ENCODE peak calls at places on chromosomes 16 and 17, in five cellular contexts. L is memory B cell, G is Caki2, O is naive B cell, C is AG08396. X is an unnamed sample.

GRCh38 chr17:79422236-79422635 is 188.6 kb downstream of the RBFOX3 start:
- DNase-seq in L (no peak), G (no peak), O (no peak), C (no peak), X (no peak)

GRCh38 chr17:20173091-20173490 is 163.9 kb downstream of the SPECC1 start:
- DNase-seq in L (no peak), G (no peak), O (no peak), C (no peak), X (no peak)

GRCh38 chr17:70254735-70255460 is 85.6 kb downstream of the KCNJ2 start:
- DNase-seq in L (no peak), G (no peak), O (no peak), C (no peak), X (no peak)

GRCh38 chr17:50048146-50048720 is 7.7 kb upstream of the ITGA3 start:
- DNase-seq in L (no peak), G (no peak), O (no peak), C (no peak), X (peak)

GRCh38 chr17:53765609-53766008 is 57.1 kb upstream of the KIF2B start:
- DNase-seq in L (no peak), G (no peak), O (no peak), C (no peak), X (no peak)

GRCh38 chr16:4388275-4389021 is 16.8 kb downstream of the VASN start:
- DNase-seq in L (no peak), G (no peak), O (no peak), C (peak), X (no peak)

GRCh38 chr17:4532860-4533521 is 22.2 kb downstream of the MYBBP1A start:
- DNase-seq in L (no peak), G (no peak), O (no peak), C (no peak), X (no peak)

GRCh38 chr16:86231996-86232350 is 278.4 kb upstream of the FOXF1 start:
- DNase-seq in L (no peak), G (no peak), O (no peak), C (no peak), X (no peak)

GRCh38 chr17:17675416-17675815 is 5.8 kb upstream of the RAI1 start:
- DNase-seq in L (no peak), G (no peak), O (no peak), C (no peak), X (no peak)

GRCh38 chr16:4537376-4538066 is 1.1 kb downstream of the CDIP1 start:
- DNase-seq in L (no peak), G (no peak), O (peak), C (no peak), X (no peak)

GRCh38 chr16:31268033-31268365 is 8.2 kb downstream of the ITGAM start:
- DNase-seq in L (no peak), G (no peak), O (no peak), C (no peak), X (no peak)